ENCODE peak calls at places on chromosomes 2 and 18, in nine cellular contexts. Q is suprapubic skin, O is small intestine, D is PC-3, M is upper lobe of right lung, B is cardiac muscle cell, E is endodermal cell, P is K562, G is tibial nerve. F is an unnamed sample. For H3K9me3, the result is how much of the 10 kb centered on the place peaks cover.

GRCh38 chr2:239382384-239382880 is 18.4 kb downstream of the HDAC4 start:
- DNase-seq in Q (peak), O (no peak), D (no peak), M (no peak), B (no peak), E (no peak), P (no peak), G (no peak), F (no peak)

GRCh38 chr18:4106407-4107033 is 348.6 kb downstream of the DLGAP1 start:
- DNase-seq in Q (peak), O (peak), D (peak), M (no peak), B (peak), E (peak), P (peak), G (peak), F (peak)

GRCh38 chr2:209468796-209469325 is 45.0 kb downstream of the MAP2 start:
- DNase-seq in Q (no peak), O (no peak), D (no peak), M (no peak), B (no peak), E (no peak), P (no peak), G (no peak), F (no peak)

GRCh38 chr2:209671280-209671679 is 100.4 kb upstream of the UNC80 start:
- DNase-seq in Q (no peak), O (no peak), D (no peak), M (no peak), B (no peak), E (no peak), P (no peak), G (no peak), F (no peak)

GRCh38 chr2:28068098-28068497 is 177.6 kb downstream of the BABAM2 start:
- DNase-seq in Q (no peak), O (peak), D (peak), M (no peak), B (no peak), E (no peak), P (no peak), G (no peak), F (no peak)

GRCh38 chr2:137091704-137092103 is 326.4 kb downstream of the THSD7B start:
- DNase-seq in Q (no peak), O (no peak), D (no peak), M (no peak), B (no peak), E (no peak), P (no peak), G (no peak), F (no peak)

GRCh38 chr2:27752551-27753237 is 18.8 kb upstream of the MRPL33 start:
- DNase-seq in Q (no peak), O (peak), D (peak), M (no peak), B (peak), E (peak), P (peak), G (no peak), F (no peak)

GRCh38 chr18:71485578-71485977 is 1058.6 kb downstream of the CBLN2 start:
- DNase-seq in Q (no peak), O (no peak), D (peak), M (no peak), B (no peak), E (no peak), P (no peak), G (no peak), F (no peak)

GRCh38 chr18:70422061-70422965 is 133.5 kb downstream of the SOCS6 start:
- DNase-seq in Q (peak), O (peak), D (peak), M (peak), B (no peak), E (no peak), P (no peak), G (peak), F (peak)

GRCh38 chr2:109402980-109403840 is 210.6 kb downstream of the SEPTIN10 start:
- DNase-seq in Q (no peak), O (no peak), D (no peak), M (no peak), B (no peak), E (no peak), P (no peak), G (no peak), F (no peak)

GRCh38 chr18:74774486-74774885 is 176.8 kb downstream of the ZNF407 start:
- DNase-seq in Q (no peak), O (no peak), D (peak), M (no peak), B (no peak), E (no peak), P (no peak), G (no peak), F (no peak)

GRCh38 chr18:48828713-48829442 is 121.9 kb downstream of the SMAD7 start:
- DNase-seq in Q (no peak), O (no peak), D (no peak), M (peak), B (peak), E (peak), P (peak), G (no peak), F (no peak)

GRCh38 chr2:203751886-203752285 is 45.4 kb downstream of the CD28 start:
- DNase-seq in Q (no peak), O (no peak), D (no peak), M (no peak), B (no peak), E (no peak), P (no peak), G (no peak), F (no peak)

GRCh38 chr2:217934321-217935131 is 68.3 kb downstream of the TNS1 start:
- DNase-seq in Q (no peak), O (no peak), D (peak), M (no peak), B (no peak), E (no peak), P (no peak), G (no peak), F (peak)

GRCh38 chr2:238376884-238377391 is 49.8 kb upstream of the ASB1 start:
- DNase-seq in Q (no peak), O (no peak), D (no peak), M (no peak), B (no peak), E (no peak), P (no peak), G (no peak), F (no peak)

GRCh38 chr2:101655941-101656422 is 41.5 kb upstream of the MAP4K4 start:
- DNase-seq in Q (no peak), O (no peak), D (no peak), M (no peak), B (no peak), E (peak), P (no peak), G (no peak), F (no peak)

GRCh38 chr2:172972005-172972619 is 103.5 kb upstream of the MAP3K20 start:
- DNase-seq in Q (no peak), O (peak), D (peak), M (peak), B (peak), E (peak), P (peak), G (no peak), F (peak)

GRCh38 chr2:199463000-199463692 is 5.4 kb upstream of the SATB2 start:
- DNase-seq in Q (peak), O (peak), D (peak), M (peak), B (peak), E (peak), P (no peak), G (peak), F (peak)

DNA sequence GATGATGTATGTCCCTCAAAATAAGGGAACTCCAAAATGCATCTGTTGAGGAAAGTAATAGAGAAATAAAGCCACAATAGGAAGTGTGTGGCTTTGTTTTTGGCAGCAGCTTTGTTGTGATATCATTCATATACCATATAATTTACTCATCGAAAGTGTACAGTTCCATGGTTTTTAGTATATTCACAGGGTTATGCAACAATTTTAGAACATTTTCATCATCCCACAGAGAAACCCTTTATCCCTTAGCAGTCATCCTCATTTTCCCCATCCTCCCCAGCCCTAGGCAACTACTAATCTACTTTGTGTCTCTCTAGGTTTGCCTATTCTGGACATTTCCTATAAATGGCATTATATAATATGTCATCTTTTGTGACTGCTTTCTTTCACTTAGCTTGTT is 274.1 kb upstream of the FAM98A start:
- DNase-seq in Q (no peak), O (no peak), D (no peak), M (no peak), B (no peak), E (no peak), P (no peak), G (no peak), F (peak)
- H3K9me3 ChIP-seq in Q (under half), O (under half), D (under half), M (under half), B (under half), E (under half), P (under half), G (under half), F (under half)

GRCh38 chr2:213722564-213722963 is 438.3 kb downstream of the SPAG16 start:
- DNase-seq in Q (no peak), O (no peak), D (no peak), M (no peak), B (no peak), E (no peak), P (no peak), G (no peak), F (no peak)

GRCh38 chr2:213726101-213726500 is 441.8 kb downstream of the SPAG16 start:
- DNase-seq in Q (no peak), O (no peak), D (no peak), M (no peak), B (no peak), E (no peak), P (no peak), G (no peak), F (no peak)

GRCh38 chr2:213723707-213724106 is 439.4 kb downstream of the SPAG16 start:
- DNase-seq in Q (no peak), O (no peak), D (peak), M (no peak), B (no peak), E (no peak), P (no peak), G (no peak), F (no peak)

DNA sequence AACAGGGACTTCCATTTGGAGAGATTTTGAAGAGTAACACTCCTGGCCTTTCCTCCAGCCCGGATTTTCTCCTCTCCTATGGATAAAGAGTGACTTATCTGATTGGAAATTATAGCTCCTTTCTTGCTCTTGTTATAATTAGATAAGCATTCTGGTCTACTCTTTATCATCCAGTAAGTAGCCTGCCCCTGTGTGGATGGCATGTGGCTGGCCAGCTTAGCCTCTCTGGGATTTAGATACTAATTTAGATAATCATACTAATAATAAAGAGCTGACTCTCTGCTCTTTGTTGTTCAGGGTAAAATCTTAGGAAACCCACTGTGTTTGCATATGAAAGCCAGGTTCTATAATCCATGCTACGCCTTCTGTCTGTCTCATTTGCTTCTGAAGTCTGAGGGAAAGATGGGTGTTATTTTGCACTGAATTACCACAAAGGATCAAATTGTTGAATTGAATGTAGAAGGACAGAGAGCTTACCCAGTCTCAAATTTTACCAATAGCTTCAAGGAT is 438.8 kb downstream of the SPAG16 start:
- DNase-seq in Q (no peak), O (no peak), D (no peak), M (no peak), B (no peak), E (peak), P (no peak), G (no peak), F (no peak)
- H3K27ac ChIP-seq in Q (no peak), O (no peak), D (no peak), M (no peak), B (no peak), E (no peak), P (no peak), G (no peak), F (no peak)

GRCh38 chr18:35306588-35307250 is 16.7 kb upstream of the ZSCAN30 start:
- DNase-seq in Q (no peak), O (no peak), D (no peak), M (no peak), B (no peak), E (no peak), P (no peak), G (no peak), F (no peak)

DNA sequence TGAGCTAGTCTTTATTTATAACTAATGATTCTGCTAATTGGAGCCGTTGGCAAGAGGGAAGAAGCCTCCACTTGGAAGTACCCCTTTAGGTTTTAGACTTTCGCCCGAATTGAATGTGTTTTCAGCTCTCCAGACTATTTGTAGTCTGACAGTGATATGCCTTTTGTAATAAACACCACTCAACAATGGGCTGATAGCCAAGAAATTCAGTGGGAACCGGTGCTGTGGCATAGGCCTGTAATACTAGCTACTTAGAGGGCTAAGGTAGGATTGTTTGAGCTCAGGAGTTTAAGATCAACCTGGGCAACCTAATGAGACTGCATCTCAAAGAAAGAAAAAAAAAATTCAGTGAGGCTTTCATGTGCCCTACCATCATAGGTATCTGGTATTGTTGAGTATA is 13.6 kb upstream of the ZSCAN30 start:
- DNase-seq in Q (no peak), O (no peak), D (no peak), M (no peak), B (no peak), E (no peak), P (no peak), G (no peak), F (no peak)
- H3K9me3 ChIP-seq in Q (under half), O (under half), D (under half), M (half or more), B (under half), E (half or more), P (under half), G (under half), F (half or more)

GRCh38 chr2:18971628-18972027 is 382.3 kb upstream of the NT5C1B start:
- DNase-seq in Q (no peak), O (no peak), D (peak), M (no peak), B (no peak), E (no peak), P (no peak), G (no peak), F (no peak)
- H3K27ac ChIP-seq in Q (no peak), O (no peak), D (peak), M (no peak), B (no peak), E (no peak), P (no peak), G (no peak), F (no peak)

GRCh38 chr2:39416172-39416571 is 20.9 kb downstream of the MAP4K3 start:
- DNase-seq in Q (no peak), O (no peak), D (no peak), M (no peak), B (no peak), E (no peak), P (no peak), G (no peak), F (no peak)

GRCh38 chr2:39411186-39411944 is 25.7 kb downstream of the MAP4K3 start:
- DNase-seq in Q (no peak), O (peak), D (peak), M (no peak), B (no peak), E (no peak), P (no peak), G (no peak), F (no peak)

GRCh38 chr2:39408351-39409136 is 28.5 kb downstream of the MAP4K3 start:
- DNase-seq in Q (no peak), O (no peak), D (no peak), M (no peak), B (no peak), E (no peak), P (no peak), G (no peak), F (no peak)

GRCh38 chr2:39409697-39410389 is 27.2 kb downstream of the MAP4K3 start:
- DNase-seq in Q (no peak), O (no peak), D (no peak), M (no peak), B (peak), E (no peak), P (no peak), G (no peak), F (no peak)

GRCh38 chr2:39413063-39413722 is 23.9 kb downstream of the MAP4K3 start:
- DNase-seq in Q (no peak), O (no peak), D (no peak), M (no peak), B (no peak), E (no peak), P (no peak), G (no peak), F (no peak)
- H3K9me3 ChIP-seq in Q (under half), O (under half), D (under half), M (under half), B (under half), E (under half), P (under half), G (under half), F (under half)

DNA sequence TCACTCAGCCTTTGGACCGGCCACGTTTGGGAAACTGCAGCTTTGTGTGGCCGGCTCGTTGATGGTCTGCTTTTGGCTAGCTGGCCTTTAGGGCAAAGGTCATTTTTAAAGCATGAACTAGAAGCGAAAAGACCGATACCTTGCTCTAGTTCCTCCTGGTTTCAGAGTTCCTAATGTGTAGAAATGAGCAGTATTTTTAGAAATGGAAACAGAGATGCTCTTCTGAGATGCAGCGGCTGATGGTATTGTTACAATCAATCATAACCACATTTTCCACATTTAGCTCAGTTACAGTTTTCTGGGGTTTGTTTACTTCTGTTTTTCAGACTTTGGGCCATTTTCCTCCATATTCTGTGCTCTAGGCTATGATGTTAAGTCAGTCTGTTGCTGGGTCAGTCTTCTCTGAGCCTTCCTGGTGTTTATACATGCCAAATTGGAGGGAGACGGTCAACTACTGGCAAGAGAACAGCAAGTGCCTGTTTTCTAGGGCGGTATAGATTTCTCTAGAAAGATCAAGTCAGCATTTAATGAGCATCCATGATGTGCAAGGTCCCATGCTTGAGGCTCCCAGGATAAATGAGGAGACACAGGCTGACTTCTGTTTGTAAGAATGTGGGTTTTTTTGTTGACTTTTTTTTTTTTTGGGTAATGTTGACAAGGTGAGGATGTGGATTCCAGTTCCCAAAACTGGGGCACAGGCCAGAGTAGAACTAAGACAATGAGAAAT is 28.0 kb downstream of the RNF144A start:
- DNase-seq in Q (no peak), O (no peak), D (peak), M (no peak), B (no peak), E (no peak), P (no peak), G (no peak), F (no peak)
- H3K27ac ChIP-seq in Q (peak), O (no peak), D (peak), M (no peak), B (no peak), E (no peak), P (no peak), G (peak), F (no peak)